ENCODE peak calls at places on chromosome 19, in five cellular contexts. P is tibial nerve, M is transverse colon, D is uterus, S is AG10803. K is an unnamed sample.
A peak's percentile ranks its signal among the peaks of the same experiment; 100 is the strongest.

GRCh38 chr19:40576181-40576584 is 490 bp upstream of the SHKBP1 start:
- DNase-seq in M (no peak), D (no peak), P (no peak), S (no peak), K (no peak)

GRCh38 chr19:33524024-33524664 is 2.6 kb upstream of the PEPD start:
- DNase-seq in S (peak; percentile 16), D (peak; percentile 25), P (no peak), M (peak; percentile 19), K (no peak)

GRCh38 chr19:35084078-35084762 is 31.4 kb upstream of the FXYD3 start:
- DNase-seq in M (no peak), P (no peak), S (no peak), D (no peak), K (no peak)

GRCh38 chr19:38666662-38667448 is 19.4 kb downstream of the ACTN4 start:
- DNase-seq in P (no peak), M (peak; percentile 47), S (peak; percentile 87), D (no peak), K (peak; percentile 80)

GRCh38 chr19:10550336-10550735 is 6.6 kb downstream of the ATG4D start:
- DNase-seq in P (no peak), D (no peak), S (no peak), M (no peak), K (peak; percentile 52)

GRCh38 chr19:42529248-42529764 is 1.0 kb upstream of the CEACAM1 start:
- DNase-seq in P (peak; percentile 70), D (peak; percentile 37), S (peak; percentile 29), M (peak; percentile 83), K (peak; percentile 81)

GRCh38 chr19:38004100-38004504 is 97.1 kb downstream of the SIPA1L3 start:
- DNase-seq in D (no peak), P (no peak), S (peak; percentile 74), M (no peak), K (no peak)

GRCh38 chr19:49212302-49212701 is 54.7 kb downstream of the TRPM4 start:
- DNase-seq in S (peak; percentile 16), M (no peak), P (no peak), D (no peak), K (no peak)

GRCh38 chr19:2249880-2250764 is 999 bp downstream of the AMH start:
- DNase-seq in D (no peak), P (no peak), S (no peak), M (no peak), K (no peak)

GRCh38 chr19:5035817-5036732 is 67.2 kb downstream of the KDM4B start:
- DNase-seq in M (no peak), P (no peak), S (no peak), D (no peak), K (no peak)

GRCh38 chr19:4198467-4199126 is 16.1 kb downstream of the ANKRD24 start:
- DNase-seq in M (no peak), S (no peak), P (no peak), D (no peak), K (no peak)

GRCh38 chr19:49564616-49565045 is 15.7 kb downstream of the NOSIP start:
- DNase-seq in D (no peak), S (no peak), P (no peak), M (peak; percentile 54), K (no peak)

GRCh38 chr19:47221890-47222289 is 9.1 kb downstream of the BBC3 start:
- DNase-seq in P (no peak), M (no peak), D (no peak), S (no peak), K (no peak)

GRCh38 chr19:11196406-11197287 is 698 bp downstream of the KANK2 start:
- DNase-seq in D (peak; percentile 60), P (no peak), S (peak; percentile 33), M (peak; percentile 36), K (peak; percentile 59)

GRCh38 chr19:21460686-21461085 is 44.7 kb upstream of the ZNF429 start:
- DNase-seq in S (no peak), P (no peak), M (no peak), D (no peak), K (no peak)

GRCh38 chr19:35470128-35470527 is 20.1 kb downstream of the KRTDAP start:
- DNase-seq in M (no peak), D (no peak), S (no peak), P (no peak), K (no peak)

GRCh38 chr19:888615-889385 is 4.2 kb downstream of the MED16 start:
- DNase-seq in P (no peak), M (no peak), D (no peak), S (no peak), K (no peak)

DNA sequence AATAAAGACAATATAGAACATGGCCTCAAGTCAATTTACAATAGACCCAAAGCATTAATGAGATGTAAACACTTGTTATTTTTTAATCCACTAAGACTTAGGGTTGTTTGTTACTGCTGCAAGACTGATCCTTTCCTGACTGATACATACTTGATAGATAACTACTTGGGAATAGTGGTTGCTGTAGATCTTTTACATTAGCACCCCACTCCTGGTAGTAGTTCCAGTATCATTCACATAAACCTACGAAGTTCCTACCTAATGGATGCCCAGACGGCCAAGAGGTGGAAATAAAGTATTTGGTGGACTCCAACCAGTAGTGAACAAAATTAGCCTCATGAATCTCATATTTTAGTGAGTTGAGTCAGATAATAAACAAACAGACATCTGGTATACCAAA is 26.9 kb downstream of the ADGRE1 start:
- DNase-seq in S (no peak), M (no peak), P (no peak), D (no peak), K (no peak)
- TF ChIP-seq CTCF in S (no peak), M (no peak), P (no peak), D (no peak), K (no peak)

DNA sequence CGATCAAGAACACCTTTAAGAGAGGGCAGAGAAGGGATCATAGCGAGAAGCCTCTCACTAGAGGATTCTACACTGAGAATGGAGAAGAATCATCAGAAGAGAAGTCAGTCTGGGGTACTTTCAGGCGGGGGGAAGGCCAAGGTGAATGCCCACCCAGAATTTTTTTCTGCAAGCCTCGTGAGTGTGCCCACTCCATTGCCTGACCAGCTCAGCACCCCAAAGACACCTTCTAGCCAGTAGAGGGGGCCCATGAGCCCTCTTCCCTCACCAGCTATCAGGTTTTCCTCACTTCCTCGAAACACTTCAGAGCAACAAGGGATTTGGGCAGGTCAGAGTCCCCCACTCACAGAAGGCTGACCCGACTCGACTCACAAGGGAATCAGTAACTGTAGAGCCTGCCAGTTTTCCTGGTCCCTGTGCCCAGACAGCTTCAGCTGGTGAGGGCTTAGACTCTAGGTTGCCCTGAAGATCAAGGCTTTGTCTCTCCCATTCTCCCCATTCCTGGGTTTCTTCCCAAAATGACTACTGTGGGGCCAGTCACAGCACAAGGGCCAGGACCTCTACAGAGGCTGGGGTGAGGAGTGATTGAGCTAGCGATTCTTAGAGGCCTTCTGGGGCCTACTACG is 18.4 kb downstream of the NLRP13 start:
- DNase-seq in S (no peak), D (no peak), M (no peak), P (no peak), K (no peak)
- TF ChIP-seq CTCF in S (no peak), D (no peak), M (no peak), P (no peak), K (peak; percentile 11)

GRCh38 chr19:51365211-51366049 is 758 bp downstream of the ETFB start:
- DNase-seq in M (peak; percentile 45), D (peak; percentile 30), P (peak; percentile 22), S (peak; percentile 41), K (no peak)
- TF ChIP-seq CTCF in M (no peak), D (no peak), P (no peak), S (peak; percentile 31), K (no peak)

GRCh38 chr19:19662866-19663291 is 597 bp downstream of the ATP13A1 start:
- DNase-seq in P (no peak), D (no peak), S (no peak), M (no peak), K (no peak)

GRCh38 chr19:19661675-19662251 is 1.7 kb downstream of the ATP13A1 start:
- DNase-seq in D (no peak), P (no peak), S (no peak), M (peak; percentile 45), K (peak; percentile 79)

GRCh38 chr19:19662344-19662743 is 1.1 kb downstream of the ATP13A1 start:
- DNase-seq in P (no peak), S (no peak), D (no peak), M (no peak), K (no peak)

GRCh38 chr19:19661141-19661674 is 2.3 kb downstream of the ATP13A1 start:
- DNase-seq in S (no peak), D (no peak), M (no peak), P (no peak), K (no peak)

DNA sequence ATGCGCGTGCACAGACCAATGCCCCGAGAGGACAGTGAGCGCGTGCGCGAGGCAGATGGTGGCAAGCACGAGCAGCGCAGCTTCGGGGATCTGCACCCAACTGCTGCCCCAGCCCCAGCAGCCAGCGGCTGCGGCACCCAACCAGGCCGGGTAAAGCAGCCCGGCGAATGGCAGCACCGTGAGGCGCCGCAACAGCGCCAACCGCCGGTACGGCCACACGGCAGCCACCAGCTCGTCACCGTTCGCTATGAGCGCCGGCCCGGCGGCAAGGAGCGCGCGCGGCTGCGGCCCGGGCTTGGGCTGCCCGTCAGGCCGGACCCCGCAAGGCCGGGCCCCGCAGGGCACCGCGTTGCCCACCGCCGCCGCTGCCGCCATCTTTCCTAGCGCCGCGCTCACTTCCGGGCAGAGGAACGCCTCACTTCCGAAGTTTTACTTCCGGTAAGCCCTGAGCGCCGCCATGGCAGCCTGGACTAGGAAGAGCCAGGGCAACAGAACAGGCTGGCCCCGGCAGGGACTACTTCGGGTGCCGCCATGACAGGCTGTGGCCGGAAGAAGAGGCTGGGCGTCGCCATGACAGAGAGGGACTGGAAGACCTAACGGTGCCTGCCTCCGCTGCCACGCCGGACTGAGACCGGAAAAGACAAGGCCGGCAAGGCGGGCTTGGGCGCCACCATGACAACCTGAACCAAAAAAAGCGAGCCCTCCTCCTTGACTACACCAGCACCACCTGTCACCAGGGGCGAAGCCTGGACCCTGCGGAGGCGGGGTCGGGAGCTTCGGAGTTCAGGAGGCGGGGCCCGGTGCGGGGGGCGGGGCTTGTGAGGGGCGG is at the start of gene ATP13A1:
- DNase-seq in S (peak; percentile 98), M (peak; percentile 96), D (peak; percentile 96), P (peak; percentile 91), K (peak; percentile 93)
- TF ChIP-seq CTCF in S (peak; percentile 14), M (no peak), D (peak; percentile 20), P (no peak), K (peak; percentile 18)

DNA sequence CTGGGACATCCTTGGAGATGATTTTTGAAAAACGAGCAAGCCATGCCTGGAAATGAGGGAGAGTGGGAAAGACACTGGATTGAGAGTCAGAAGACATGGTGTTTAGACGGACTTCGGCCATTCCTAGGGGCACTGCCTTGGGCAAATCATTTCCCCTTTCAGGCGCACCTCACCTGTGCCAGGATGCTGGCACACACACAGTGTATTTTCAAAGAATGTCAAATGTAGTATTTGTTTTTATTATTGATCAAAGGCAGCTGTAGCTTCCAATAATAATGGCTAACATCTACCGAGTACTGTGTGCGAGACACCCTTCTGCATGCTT is 485.2 kb downstream of the UQCRFS1 start:
- DNase-seq in M (no peak), S (no peak), P (no peak), D (no peak), K (no peak)
- TF ChIP-seq CTCF in M (no peak), S (no peak), P (no peak), D (no peak), K (no peak)

GRCh38 chr19:51607920-51608562 is 22.2 kb downstream of the SIGLEC5 start:
- DNase-seq in M (peak; percentile 82), S (peak; percentile 73), P (peak; percentile 82), D (peak; percentile 43), K (no peak)
- TF ChIP-seq CTCF in M (peak; percentile 32), S (peak; percentile 82), P (no peak), D (peak; percentile 28), K (peak; percentile 60)

GRCh38 chr19:7602240-7602934 is 6.7 kb downstream of the CAMSAP3 start:
- DNase-seq in D (no peak), P (no peak), S (no peak), M (no peak), K (no peak)
- TF ChIP-seq CTCF in D (no peak), P (no peak), S (no peak), M (no peak), K (no peak)

K was measured in GM13977.